ENCODE peak calls at places on chromosome 21, in five cellular contexts. T, Q, M, S and Z are unnamed samples.

GRCh38 chr21:42081138-42081537 is 10.0 kb downstream of the UMODL1 start:
- DNase-seq in T (no peak), Q (no peak), M (peak), S (no peak), Z (no peak)

GRCh38 chr21:31326478-31327247 is 17.4 kb downstream of the TIAM1 start:
- DNase-seq in T (no peak), Q (no peak), M (peak), S (peak), Z (no peak)

GRCh38 chr21:37036177-37036576 is 29.7 kb downstream of the RIPPLY3 start:
- DNase-seq in T (no peak), Q (no peak), M (no peak), S (no peak), Z (no peak)

GRCh38 chr21:17554619-17555472 is 42.0 kb downstream of the CXADR start:
- DNase-seq in T (peak), Q (no peak), M (peak), S (no peak), Z (no peak)

GRCh38 chr21:46247699-46248460 is 19.3 kb upstream of the LSS start:
- DNase-seq in T (no peak), Q (no peak), M (no peak), S (no peak), Z (no peak)

GRCh38 chr21:45078877-45079281 is 4.5 kb downstream of the ADARB1 start:
- DNase-seq in T (no peak), Q (no peak), M (peak), S (no peak), Z (no peak)

GRCh38 chr21:45388011-45388521 is 16.9 kb upstream of the COL18A1 start:
- DNase-seq in T (no peak), Q (no peak), M (no peak), S (no peak), Z (no peak)

GRCh38 chr21:34530264-34530663 is 18.3 kb upstream of the KCNE1 start:
- DNase-seq in T (no peak), Q (no peak), M (no peak), S (no peak), Z (no peak)

GRCh38 chr21:46322351-46323226 is 1.1 kb downstream of the C21orf58 start:
- DNase-seq in T (peak), Q (no peak), M (peak), S (peak), Z (no peak)

GRCh38 chr21:25133939-25134338 is 473.3 kb downstream of the MRPL39 start:
- DNase-seq in T (no peak), Q (no peak), M (no peak), S (no peak), Z (no peak)

GRCh38 chr21:43371786-43372185 is 55.1 kb downstream of the SIK1 start:
- DNase-seq in T (no peak), Q (no peak), M (no peak), S (no peak), Z (no peak)

GRCh38 chr21:46223217-46223616 is 5.4 kb downstream of the LSS start:
- DNase-seq in T (no peak), Q (no peak), M (no peak), S (no peak), Z (no peak)

GRCh38 chr21:32335601-32336575 is 37.2 kb downstream of the MRAP start:
- DNase-seq in T (no peak), Q (no peak), M (no peak), S (no peak), Z (no peak)

GRCh38 chr21:34132202-34132601 is 58.8 kb downstream of the MRPS6 start:
- DNase-seq in T (no peak), Q (no peak), M (no peak), S (no peak), Z (peak)

GRCh38 chr21:29342394-29342957 is 43.8 kb downstream of the BACH1 start:
- DNase-seq in T (no peak), Q (peak), M (no peak), S (no peak), Z (no peak)

GRCh38 chr21:26280715-26281310 is 110.2 kb upstream of the APP start:
- DNase-seq in T (peak), Q (no peak), M (no peak), S (no peak), Z (no peak)

GRCh38 chr21:25350056-25350455 is 257.2 kb downstream of the MRPL39 start:
- DNase-seq in T (peak), Q (peak), M (peak), S (peak), Z (peak)

GRCh38 chr21:42980959-42981523 is 6.7 kb downstream of the PKNOX1 start:
- DNase-seq in T (no peak), Q (no peak), M (peak), S (no peak), Z (peak)

GRCh38 chr21:44303490-44303981 is 3.7 kb downstream of the PFKL start:
- DNase-seq in T (no peak), Q (peak), M (no peak), S (no peak), Z (no peak)

GRCh38 chr21:46153259-46154154 is 1.9 kb downstream of the FTCD start:
- DNase-seq in T (peak), Q (peak), M (peak), S (peak), Z (peak)

GRCh38 chr21:17371470-17371869 is 141.4 kb upstream of the CXADR start:
- DNase-seq in T (no peak), Q (no peak), M (no peak), S (no peak), Z (no peak)

GRCh38 chr21:36980280-36981048 is 14.0 kb upstream of the HLCS start:
- DNase-seq in T (no peak), Q (peak), M (no peak), S (no peak), Z (peak)

GRCh38 chr21:32590130-32590529 is 4.8 kb upstream of the TCP10L start:
- DNase-seq in T (no peak), Q (no peak), M (no peak), S (no peak), Z (no peak)